ENCODE peak calls at places on chromosomes 12 and 14, in ten cellular contexts. K is A549, G is prostate gland, Q is brain microvascular endothelial cell, D is DND-41, R is AG10803, I is esophagus squamous epithelium, A is lower lobe of right lung, V is heart left ventricle, L is bronchial epithelial cell. N is an unnamed sample.
A peak's percentile ranks its signal among the peaks of the same experiment; 100 is the strongest.

GRCh38 chr12:71138011-71138410 is 19.8 kb downstream of the TSPAN8 start:
- DNase-seq in R (no peak), A (no peak), K (no peak), G (no peak), I (no peak), L (no peak), Q (no peak), V (no peak), D (no peak), N (no peak)

GRCh38 chr12:88932457-88932856 is 352.2 kb upstream of the KITLG start:
- DNase-seq in G (no peak), K (no peak), V (no peak), Q (no peak), L (no peak), R (no peak), I (no peak), D (no peak), A (no peak), N (no peak)

GRCh38 chr14:22886500-22887259 is 3.7 kb downstream of the REM2 start:
- DNase-seq in K (peak; percentile 66), D (peak; percentile 37), A (peak; percentile 87), R (peak; percentile 59), I (no peak), G (peak; percentile 64), V (peak; percentile 73), Q (peak; percentile 37), L (peak; percentile 52), N (peak; percentile 54)

GRCh38 chr12:51524386-51524901 is 66.6 kb upstream of the SCN8A start:
- DNase-seq in K (no peak), G (no peak), R (no peak), L (no peak), I (no peak), Q (no peak), V (no peak), D (peak; percentile 34), A (no peak), N (no peak)

GRCh38 chr14:32826404-32827082 is 112.1 kb upstream of the NPAS3 start:
- DNase-seq in Q (peak; percentile 37), G (no peak), I (no peak), R (peak; percentile 8), L (no peak), K (no peak), A (no peak), V (peak; percentile 30), D (no peak), N (peak; percentile 45)

GRCh38 chr12:56299308-56299852 is 750 bp downstream of the CS start:
- DNase-seq in L (peak; percentile 39), Q (no peak), R (no peak), V (no peak), K (no peak), G (peak; percentile 7), D (no peak), A (no peak), I (no peak), N (no peak)

GRCh38 chr14:23381871-23382270 is 5.0 kb downstream of the CMTM5 start:
- DNase-seq in V (no peak), Q (no peak), L (no peak), I (no peak), D (no peak), A (no peak), G (no peak), K (no peak), R (no peak), N (no peak)

GRCh38 chr12:128586630-128587029 is 237.1 kb downstream of the SLC15A4 start:
- DNase-seq in G (no peak), I (no peak), V (no peak), Q (no peak), L (no peak), R (no peak), K (no peak), D (no peak), A (no peak), N (no peak)

GRCh38 chr12:84912191-84913142 is at the start of gene SLC6A15:
- DNase-seq in V (no peak), R (peak; percentile 75), A (peak; percentile 55), Q (peak; percentile 86), L (peak; percentile 57), I (peak; percentile 1), K (peak; percentile 53), D (no peak), G (no peak), N (peak; percentile 89)

GRCh38 chr12:92561543-92561899 is 141.3 kb upstream of the PLEKHG7 start:
- DNase-seq in V (peak; percentile 66), L (peak; percentile 48), G (no peak), D (no peak), A (no peak), R (peak; percentile 92), Q (peak; percentile 88), K (no peak), I (no peak), N (peak; percentile 92)

GRCh38 chr14:89549381-89550102 is 132.5 kb upstream of the FOXN3 start:
- DNase-seq in L (no peak), Q (no peak), V (no peak), K (no peak), G (no peak), D (no peak), A (no peak), I (no peak), R (peak; percentile 16), N (no peak)

GRCh38 chr12:68042212-68042699 is 53.0 kb downstream of the IFNG-AS1 start:
- DNase-seq in R (peak; percentile 4), L (peak; percentile 98), Q (no peak), I (no peak), G (no peak), A (no peak), V (no peak), D (no peak), K (no peak), N (peak; percentile 3)

GRCh38 chr14:76373456-76373855 is 2.5 kb upstream of the ESRRB start:
- DNase-seq in K (no peak), D (no peak), G (no peak), R (no peak), L (peak; percentile 22), Q (no peak), V (no peak), I (no peak), A (no peak), N (no peak)

GRCh38 chr14:80269338-80269935 is 58.1 kb upstream of the DIO2 start:
- DNase-seq in G (no peak), L (peak; percentile 40), V (no peak), D (no peak), Q (peak; percentile 0), I (no peak), A (no peak), R (peak; percentile 37), K (no peak), N (peak; percentile 80)

GRCh38 chr12:64609543-64610091 is 678 bp upstream of the RASSF3 start:
- DNase-seq in L (no peak), V (no peak), A (no peak), I (no peak), K (no peak), D (no peak), Q (peak; percentile 0), R (no peak), G (no peak), N (peak; percentile 27)

GRCh38 chr14:56501909-56502530 is 77.6 kb upstream of the TMEM260 start:
- DNase-seq in Q (no peak), L (no peak), V (no peak), G (no peak), R (no peak), I (no peak), D (no peak), K (no peak), A (no peak), N (no peak)
- H3K4me3 ChIP-seq in Q (no peak overlapping the region), L (no peak overlapping the region), V (no peak overlapping the region), G (no peak overlapping the region), R (no peak overlapping the region), I (no peak overlapping the region), D (no peak overlapping the region), K (no peak overlapping the region), A (no peak overlapping the region), N (no peak overlapping the region)

DNA sequence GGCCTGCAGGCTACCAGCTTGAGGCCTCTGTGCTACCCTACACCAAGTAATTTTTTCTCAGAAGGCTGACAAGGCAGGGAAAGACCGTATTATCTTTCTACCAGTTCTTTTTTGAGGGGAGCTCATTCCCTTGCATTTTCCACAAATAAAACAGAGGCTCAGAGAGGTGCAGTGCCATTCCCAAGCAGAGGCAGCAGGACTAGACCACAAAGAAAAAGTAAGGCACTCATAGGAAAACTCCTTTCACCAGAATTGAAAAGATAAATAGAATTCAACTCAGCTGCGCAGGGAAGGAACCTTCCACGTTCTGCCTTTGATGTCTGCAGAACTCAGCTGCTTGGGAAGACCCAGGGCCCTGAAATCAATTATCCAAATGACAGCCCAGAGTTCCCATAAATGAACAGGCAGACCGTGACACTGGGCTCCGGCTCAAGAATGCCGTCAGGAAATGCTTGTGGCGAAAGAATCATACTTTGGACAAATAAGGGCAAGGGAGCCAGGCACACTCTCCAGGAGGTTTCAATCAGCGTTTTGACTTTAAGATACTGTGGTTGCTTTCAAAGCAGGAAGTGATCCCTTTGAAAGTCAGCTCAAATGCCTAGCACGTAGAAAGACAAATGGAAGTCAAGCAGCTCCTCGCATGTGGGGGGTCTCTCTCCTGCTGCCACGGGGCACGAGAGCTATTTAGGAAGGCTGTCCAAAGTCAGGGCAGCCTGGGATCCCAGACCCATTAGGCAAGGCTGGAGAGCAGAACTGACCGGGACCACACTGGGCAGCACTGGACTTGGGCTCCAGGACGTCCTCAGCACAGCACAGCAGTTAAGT is 14.0 kb downstream of the KCTD10 start:
- DNase-seq in Q (peak; percentile 94), L (peak; percentile 83), R (peak; percentile 99), D (no peak), V (peak; percentile 86), G (peak; percentile 86), A (peak; percentile 78), I (no peak), K (no peak), N (peak; percentile 99)
- TF ChIP-seq CTCF in Q (no peak), L (no peak), R (no peak), D (no peak), V (peak; percentile 4), G (no peak), A (no peak), I (no peak), K (no peak), N (no peak)

GRCh38 chr12:62605972-62606371 is 139.3 kb downstream of the MON2 start:
- DNase-seq in V (no peak), D (no peak), G (no peak), A (no peak), K (no peak), Q (no peak), R (no peak), I (no peak), L (no peak), N (no peak)
- H3K4me3 ChIP-seq in V (no peak overlapping the region), D (no peak overlapping the region), G (no peak overlapping the region), A (no peak overlapping the region), K (peak overlapping the region; percentile 65), Q (no peak overlapping the region), R (peak overlapping the region; percentile 84), I (no peak overlapping the region), L (no peak overlapping the region), N (peak overlapping the region; percentile 87)

DNA sequence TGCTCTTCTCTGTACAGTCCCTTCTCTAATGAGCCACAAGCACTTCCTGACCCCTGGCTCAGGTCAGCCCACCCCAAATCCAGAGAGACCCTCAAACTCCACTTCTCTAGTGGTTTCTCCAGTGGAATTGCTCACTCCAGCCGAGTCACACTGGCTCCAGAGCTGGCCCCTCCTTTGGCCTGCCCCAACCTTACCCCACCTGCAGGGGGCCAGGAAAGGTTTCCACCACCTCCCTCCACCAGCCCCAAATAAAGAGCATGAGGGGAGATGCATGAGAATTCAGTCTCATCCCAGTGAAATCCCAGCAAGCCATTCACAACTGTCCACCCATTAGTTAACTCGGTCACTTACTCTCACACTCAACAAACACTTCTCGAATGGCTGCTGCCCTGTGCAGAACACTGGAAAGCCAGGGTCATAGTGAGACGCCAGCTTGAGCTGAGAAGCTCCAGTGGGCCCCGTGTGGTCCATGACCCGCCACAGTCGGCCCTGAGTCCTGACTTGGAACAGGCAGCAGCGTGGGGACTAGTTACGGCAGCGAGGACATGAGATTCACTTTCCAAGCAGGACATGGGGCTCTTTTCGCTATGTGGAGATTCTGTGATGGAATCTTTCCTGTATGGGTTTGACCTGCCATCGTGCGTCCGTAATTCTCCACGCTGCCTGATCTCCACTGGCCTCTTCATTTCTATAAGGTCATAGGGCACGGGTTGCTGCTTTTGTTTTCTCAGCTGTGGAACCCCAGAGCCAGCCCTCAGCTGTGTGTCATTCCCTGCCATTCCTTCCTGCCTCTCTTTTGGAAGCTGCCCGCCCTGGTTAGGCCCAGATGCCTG is 44.2 kb downstream of the SLC6A12 start:
- DNase-seq in G (no peak), K (no peak), R (no peak), V (no peak), A (no peak), Q (no peak), I (no peak), L (no peak), D (no peak), N (no peak)
- TF ChIP-seq CTCF in G (no peak), K (no peak), R (no peak), V (no peak), A (no peak), Q (peak; percentile 53), I (no peak), L (no peak), D (peak; percentile 13), N (no peak)

N was measured in fibroblast of pulmonary artery.